ENCODE peak calls at places on chromosomes 13 and 19, in five cellular contexts. Z is activated CD4-positive, alpha-beta T cell treated with anti-CD3 and anti-CD28 coated beads, Interleukin-2, amount 50 U/mL, for 4 hours; L is WTC11; A is T-helper 1 cell; R is NCI-H2081 treated with DMSO at 0.1 percent for 48 hours. N is an unnamed sample.
A peak's percentile ranks its signal among the peaks of the same experiment; 100 is the strongest.

GRCh38 chr13:51818771-51819511 is 15.0 kb upstream of the DHRS12 start:
- DNase-seq in Z (peak; percentile 31), R (no peak), A (no peak), L (no peak), N (no peak)

GRCh38 chr19:9323919-9324583 is at the start of gene ZNF559:
- DNase-seq in L (peak; percentile 89), R (peak; percentile 75), Z (peak; percentile 96), A (peak; percentile 91), N (peak; percentile 90)

GRCh38 chr13:29753593-29754485 is 96.6 kb downstream of the UBL3 start:
- DNase-seq in Z (no peak), A (no peak), R (no peak), L (no peak), N (no peak)

GRCh38 chr13:85316501-85316900 is 482.7 kb downstream of the SLITRK6 start:
- DNase-seq in A (no peak), R (no peak), L (no peak), Z (no peak), N (no peak)

GRCh38 chr19:23777216-23777615 is 18.5 kb upstream of the ZNF681 start:
- DNase-seq in R (no peak), A (no peak), L (no peak), Z (no peak), N (no peak)

GRCh38 chr13:44084146-44084545 is 204.4 kb downstream of the LACC1 start:
- DNase-seq in A (no peak), R (no peak), Z (no peak), L (no peak), N (no peak)

GRCh38 chr13:67043901-67044300 is 186.2 kb downstream of the PCDH9 start:
- DNase-seq in R (no peak), A (no peak), L (no peak), Z (no peak), N (no peak)

GRCh38 chr13:106318941-106319411 is 216.5 kb downstream of the EFNB2 start:
- DNase-seq in L (no peak), R (no peak), A (no peak), Z (no peak), N (no peak)

GRCh38 chr13:41648314-41648935 is 191.1 kb downstream of the RGCC start:
- DNase-seq in Z (no peak), A (no peak), R (no peak), L (no peak), N (no peak)

GRCh38 chr13:70490320-70490935 is 382.2 kb upstream of the KLHL1 start:
- DNase-seq in A (no peak), R (no peak), L (no peak), Z (no peak), N (no peak)

GRCh38 chr13:45751882-45752281 is 49.8 kb downstream of the CBY2 start:
- DNase-seq in R (no peak), L (no peak), A (no peak), Z (no peak), N (no peak)

GRCh38 chr13:113846639-113847318 is 17.1 kb downstream of the GAS6 start:
- DNase-seq in R (no peak), L (peak; percentile 8), A (no peak), Z (peak; percentile 11), N (no peak)

GRCh38 chr13:110314516-110315245 is 7.6 kb downstream of the COL4A2 start:
- DNase-seq in Z (no peak), R (no peak), A (no peak), L (no peak), N (no peak)

GRCh38 chr13:19984430-19985218 is 26.1 kb downstream of the ZMYM2 start:
- DNase-seq in R (no peak), L (no peak), Z (no peak), A (no peak), N (no peak)

GRCh38 chr19:21947775-21948174 is 63.0 kb downstream of the ZNF208 start:
- DNase-seq in Z (no peak), R (no peak), A (no peak), L (no peak), N (no peak)

GRCh38 chr13:98584668-98585397 is 7.9 kb upstream of the STK24 start:
- DNase-seq in A (no peak), R (no peak), Z (no peak), L (no peak), N (no peak)

GRCh38 chr13:67416047-67416925 is 186.2 kb upstream of the PCDH9 start:
- DNase-seq in A (no peak), R (no peak), Z (no peak), L (peak; percentile 79), N (no peak)

GRCh38 chr13:54787754-54788153 is 1759.1 kb downstream of the OLFM4 start:
- DNase-seq in A (no peak), L (no peak), Z (no peak), R (no peak), N (no peak)

GRCh38 chr19:46782355-46783019 is 5.9 kb downstream of the SLC1A5 start:
- DNase-seq in Z (no peak), R (no peak), A (no peak), L (no peak), N (no peak)

GRCh38 chr19:47446534-47447469 is 24.9 kb downstream of the SLC8A2 start:
- DNase-seq in L (peak; percentile 94), R (no peak), Z (no peak), A (no peak), N (no peak)

GRCh38 chr13:101514695-101515275 is 62.3 kb downstream of the ITGBL1 start:
- DNase-seq in A (no peak), R (peak; percentile 13), L (no peak), Z (no peak), N (no peak)

GRCh38 chr13:47004022-47004421 is 107.2 kb upstream of the HTR2A start:
- DNase-seq in A (no peak), Z (no peak), R (no peak), L (no peak), N (no peak)

GRCh38 chr19:47093841-47094240 is 19.7 kb downstream of the ZC3H4 start:
- DNase-seq in Z (no peak), R (no peak), A (no peak), L (no peak), N (no peak)

GRCh38 chr19:46489445-46490272 is 6.0 kb downstream of the PNMA8B start:
- DNase-seq in R (no peak), L (peak; percentile 55), A (no peak), Z (no peak), N (no peak)

GRCh38 chr13:35470671-35471465 is 5.6 kb downstream of the MAB21L1 start:
- DNase-seq in L (peak; percentile 72), A (no peak), Z (no peak), R (no peak), N (no peak)

GRCh38 chr19:55777528-55777927 is 8.6 kb downstream of the RFPL4AL1 start:
- DNase-seq in Z (no peak), R (no peak), L (peak; percentile 13), A (no peak), N (no peak)

GRCh38 chr19:18020212-18021067 is 12.5 kb downstream of the ARRDC2 start:
- DNase-seq in Z (no peak), L (no peak), R (no peak), A (no peak), N (peak; percentile 82)

GRCh38 chr19:49186108-49186507 is 28.5 kb downstream of the TRPM4 start:
- DNase-seq in Z (no peak), L (no peak), A (no peak), R (no peak), N (no peak)

GRCh38 chr13:36736119-36736726 is 62.4 kb downstream of the SERTM1 start:
- DNase-seq in A (no peak), Z (peak; percentile 11), R (peak; percentile 18), L (peak; percentile 24), N (peak; percentile 10)

GRCh38 chr13:102974574-102975195 is 91.5 kb downstream of the SLC10A2 start:
- DNase-seq in A (no peak), Z (no peak), L (no peak), R (no peak), N (no peak)

GRCh38 chr13:95588134-95588533 is 35.6 kb downstream of the CLDN10 start:
- DNase-seq in Z (no peak), R (no peak), A (no peak), L (no peak), N (no peak)

GRCh38 chr19:12721656-12722565 is 1.8 kb downstream of the TNPO2 start:
- DNase-seq in L (peak; percentile 79), Z (peak; percentile 36), A (no peak), R (no peak), N (peak; percentile 52)

GRCh38 chr13:24606486-24607170 is 73.6 kb upstream of the ATP12A start:
- DNase-seq in L (no peak), Z (no peak), A (no peak), R (no peak), N (no peak)

GRCh38 chr19:40690699-40691420 is 409 bp upstream of the NUMBL start:
- DNase-seq in R (peak; percentile 61), L (peak; percentile 91), Z (peak; percentile 81), A (peak; percentile 83), N (peak; percentile 84)

GRCh38 chr13:41588899-41589298 is 131.5 kb downstream of the RGCC start:
- DNase-seq in Z (peak; percentile 16), L (no peak), R (no peak), A (no peak), N (no peak)

GRCh38 chr13:46016216-46016615 is 36.3 kb downstream of the ZC3H13 start:
- DNase-seq in Z (no peak), L (no peak), A (no peak), R (no peak), N (no peak)

GRCh38 chr19:6533746-6534418 is 3.1 kb downstream of the TNFSF9 start:
- DNase-seq in R (no peak), Z (no peak), A (no peak), L (peak; percentile 30), N (no peak)

GRCh38 chr19:12703056-12703455 is 6.6 kb upstream of the FBXW9 start:
- DNase-seq in A (no peak), L (peak; percentile 88), R (no peak), Z (no peak), N (no peak)

GRCh38 chr19:19316082-19316481 is 4.2 kb downstream of the SUGP1 start:
- DNase-seq in L (no peak), A (no peak), Z (no peak), R (no peak), N (no peak)

N was measured in amygdala.